ENCODE peak calls at places on chromosomes 7 and 10, in five cellular contexts. One of them, this sample, is unnamed. For H3K9me3, the result is how much of the 10 kb centered on the place peaks cover.

GRCh38 chr10:79104264-79104954 is 35.6 kb downstream of the ZMIZ1 start:
- DNase-seq in Panc1: no peak
- DNase-seq in SK-N-SH: no peak
- DNase-seq in stomach: peak
- DNase-seq in K562: no peak
- DNase-seq in this sample: no peak

GRCh38 chr10:14487511-14487909 is 156.8 kb upstream of the FRMD4A start:
- DNase-seq in Panc1: no peak
- DNase-seq in stomach: no peak
- DNase-seq in SK-N-SH: no peak
- DNase-seq in K562: no peak
- DNase-seq in this sample: no peak

GRCh38 chr10:21020545-21020944 is 123.4 kb upstream of the NEBL start:
- DNase-seq in K562: peak
- DNase-seq in Panc1: no peak
- DNase-seq in SK-N-SH: peak
- DNase-seq in stomach: peak
- DNase-seq in this sample: no peak

GRCh38 chr10:57925045-57925444 is 342.6 kb downstream of the IPMK start:
- DNase-seq in SK-N-SH: no peak
- DNase-seq in K562: no peak
- DNase-seq in stomach: no peak
- DNase-seq in Panc1: no peak
- DNase-seq in this sample: peak

GRCh38 chr7:129902788-129903422 is 49.9 kb downstream of the UBE2H start:
- DNase-seq in K562: no peak
- DNase-seq in stomach: no peak
- DNase-seq in Panc1: no peak
- DNase-seq in SK-N-SH: no peak
- DNase-seq in this sample: no peak

GRCh38 chr10:77494789-77495541 is 142.6 kb downstream of the KCNMA1 start:
- DNase-seq in Panc1: no peak
- DNase-seq in SK-N-SH: no peak
- DNase-seq in stomach: no peak
- DNase-seq in K562: no peak
- DNase-seq in this sample: no peak

GRCh38 chr10:61973169-61973568 is 71.7 kb downstream of the ARID5B start:
- DNase-seq in K562: no peak
- DNase-seq in stomach: no peak
- DNase-seq in SK-N-SH: no peak
- DNase-seq in Panc1: no peak
- DNase-seq in this sample: no peak

GRCh38 chr10:125455855-125456254 is 227.1 kb downstream of the TEX36 start:
- DNase-seq in stomach: no peak
- DNase-seq in K562: no peak
- DNase-seq in Panc1: no peak
- DNase-seq in SK-N-SH: no peak
- DNase-seq in this sample: no peak

GRCh38 chr7:98870071-98870651 is 347 bp upstream of the TMEM130 start:
- DNase-seq in SK-N-SH: peak
- DNase-seq in K562: peak
- DNase-seq in Panc1: no peak
- DNase-seq in stomach: no peak
- DNase-seq in this sample: no peak

GRCh38 chr7:143388491-143389101 is 7.5 kb downstream of the ZYX start:
- DNase-seq in SK-N-SH: no peak
- DNase-seq in K562: no peak
- DNase-seq in stomach: no peak
- DNase-seq in Panc1: no peak
- DNase-seq in this sample: no peak

GRCh38 chr7:46881507-46882127 is 700.3 kb downstream of the TNS3 start:
- DNase-seq in stomach: no peak
- DNase-seq in Panc1: no peak
- DNase-seq in K562: no peak
- DNase-seq in SK-N-SH: no peak
- DNase-seq in this sample: no peak

GRCh38 chr10:101897633-101898032 is 54.0 kb upstream of the KCNIP2 start:
- DNase-seq in SK-N-SH: peak
- DNase-seq in K562: no peak
- DNase-seq in Panc1: no peak
- DNase-seq in stomach: peak
- DNase-seq in this sample: peak

GRCh38 chr10:6499974-6500373 is 80.1 kb downstream of the PRKCQ start:
- DNase-seq in SK-N-SH: no peak
- DNase-seq in stomach: no peak
- DNase-seq in Panc1: no peak
- DNase-seq in K562: no peak
- DNase-seq in this sample: no peak
- TF ChIP-seq POLR2AphosphoS5 in SK-N-SH: no peak
- TF ChIP-seq POLR2AphosphoS5 in stomach: no peak
- TF ChIP-seq POLR2AphosphoS5 in Panc1: no peak
- TF ChIP-seq POLR2AphosphoS5 in K562: no peak
- TF ChIP-seq POLR2AphosphoS5 in this sample: no peak

GRCh38 chr7:32515890-32516550 is 20.7 kb downstream of the AVL9 start:
- DNase-seq in Panc1: no peak
- DNase-seq in stomach: no peak
- DNase-seq in SK-N-SH: no peak
- DNase-seq in K562: no peak
- DNase-seq in this sample: no peak
- H3K9me3 ChIP-seq in Panc1: under half
- H3K9me3 ChIP-seq in stomach: under half
- H3K9me3 ChIP-seq in SK-N-SH: under half
- H3K9me3 ChIP-seq in K562: under half
- H3K9me3 ChIP-seq in this sample: under half

DNA sequence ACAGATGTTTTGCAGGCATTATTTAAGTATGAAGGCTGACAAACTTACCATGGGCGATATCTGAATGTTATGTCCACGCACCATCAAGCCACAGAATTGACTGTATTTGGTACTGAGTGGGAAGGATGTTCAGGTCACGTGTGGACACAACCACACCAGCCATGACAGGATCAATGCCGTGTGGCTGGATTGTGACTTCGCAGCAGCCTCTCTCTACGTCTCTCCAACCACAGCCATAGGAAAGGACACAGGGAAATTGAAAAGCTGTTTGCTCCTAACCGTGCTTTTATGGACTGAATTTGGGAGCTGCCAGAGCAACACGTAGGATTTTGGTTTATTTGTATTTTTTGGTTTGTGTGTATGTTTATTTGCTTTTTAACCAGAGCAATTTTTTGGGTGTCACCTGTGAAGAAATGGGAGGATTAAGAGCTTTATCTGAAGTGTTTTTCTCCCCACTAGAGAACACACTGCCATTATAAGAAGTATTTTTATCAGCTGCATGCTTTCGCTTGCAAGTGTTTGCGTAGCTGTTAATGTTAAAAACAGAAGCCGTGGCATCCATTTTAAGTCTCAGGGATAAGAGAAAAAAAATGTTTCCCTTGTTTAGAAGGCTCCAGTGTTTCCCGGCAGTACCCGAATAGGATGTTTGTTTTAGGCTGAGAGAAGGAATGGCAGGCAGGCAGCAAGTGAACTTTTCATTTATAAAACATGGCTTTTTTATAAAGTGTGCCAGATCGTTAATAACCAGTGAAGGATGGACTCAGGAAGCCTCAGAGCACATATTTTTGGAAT is 401.1 kb upstream of the NFE2L3 start:
- DNase-seq in stomach: no peak
- DNase-seq in K562: no peak
- DNase-seq in Panc1: no peak
- DNase-seq in SK-N-SH: no peak
- DNase-seq in this sample: peak
- TF ChIP-seq POLR2AphosphoS5 in stomach: no peak
- TF ChIP-seq POLR2AphosphoS5 in K562: no peak
- TF ChIP-seq POLR2AphosphoS5 in Panc1: no peak
- TF ChIP-seq POLR2AphosphoS5 in SK-N-SH: no peak
- TF ChIP-seq POLR2AphosphoS5 in this sample: peak

GRCh38 chr10:123316776-123317175 is 162.6 kb downstream of the BUB3 start:
- DNase-seq in stomach: no peak
- DNase-seq in Panc1: no peak
- DNase-seq in K562: no peak
- DNase-seq in SK-N-SH: no peak
- DNase-seq in this sample: no peak
- H3K9me3 ChIP-seq in stomach: under half
- H3K9me3 ChIP-seq in Panc1: under half
- H3K9me3 ChIP-seq in K562: under half
- H3K9me3 ChIP-seq in SK-N-SH: under half
- H3K9me3 ChIP-seq in this sample: under half

GRCh38 chr10:111119637-111120036 is 42.8 kb downstream of the ADRA2A start:
- DNase-seq in SK-N-SH: no peak
- DNase-seq in K562: no peak
- DNase-seq in Panc1: no peak
- DNase-seq in stomach: no peak
- DNase-seq in this sample: no peak
- TF ChIP-seq POLR2AphosphoS5 in SK-N-SH: no peak
- TF ChIP-seq POLR2AphosphoS5 in K562: no peak
- TF ChIP-seq POLR2AphosphoS5 in Panc1: no peak
- TF ChIP-seq POLR2AphosphoS5 in stomach: no peak
- TF ChIP-seq POLR2AphosphoS5 in this sample: no peak

This sample was measured in prostate gland.